ENCODE peak calls at places on chromosome 13, in four cellular contexts. One of them, this sample, is unnamed.

GRCh38 chr13:30681489-30682242 is 53.7 kb upstream of the ALOX5AP start:
- DNase-seq in anterior cingulate cortex: no peak
- DNase-seq in stimulated activated CD8-positive, alpha-beta memory T cell treated with anti-CD3 and anti-CD28 coated beads, Interleukin-15, amount 100 ng/mL, for 24 hours: no peak
- DNase-seq in KBM-7: no peak
- DNase-seq in this sample: no peak

GRCh38 chr13:95641961-95642621 is 2.4 kb downstream of the DZIP1 start:
- DNase-seq in stimulated activated CD8-positive, alpha-beta memory T cell treated with anti-CD3 and anti-CD28 coated beads, Interleukin-15, amount 100 ng/mL, for 24 hours: no peak
- DNase-seq in anterior cingulate cortex: no peak
- DNase-seq in KBM-7: no peak
- DNase-seq in this sample: peak; percentile 23

GRCh38 chr13:100734194-100734720 is 59.7 kb upstream of the TMTC4 start:
- DNase-seq in anterior cingulate cortex: no peak
- DNase-seq in stimulated activated CD8-positive, alpha-beta memory T cell treated with anti-CD3 and anti-CD28 coated beads, Interleukin-15, amount 100 ng/mL, for 24 hours: no peak
- DNase-seq in KBM-7: no peak
- DNase-seq in this sample: no peak

GRCh38 chr13:31807090-31807541 is 67.8 kb downstream of the RXFP2 start:
- DNase-seq in KBM-7: peak; percentile 26
- DNase-seq in anterior cingulate cortex: no peak
- DNase-seq in stimulated activated CD8-positive, alpha-beta memory T cell treated with anti-CD3 and anti-CD28 coated beads, Interleukin-15, amount 100 ng/mL, for 24 hours: no peak
- DNase-seq in this sample: no peak

GRCh38 chr13:85298387-85298924 is 500.8 kb downstream of the SLITRK6 start:
- DNase-seq in anterior cingulate cortex: no peak
- DNase-seq in KBM-7: no peak
- DNase-seq in stimulated activated CD8-positive, alpha-beta memory T cell treated with anti-CD3 and anti-CD28 coated beads, Interleukin-15, amount 100 ng/mL, for 24 hours: no peak
- DNase-seq in this sample: no peak

GRCh38 chr13:28401303-28402056 is 93.4 kb downstream of the FLT1 start:
- DNase-seq in anterior cingulate cortex: no peak
- DNase-seq in stimulated activated CD8-positive, alpha-beta memory T cell treated with anti-CD3 and anti-CD28 coated beads, Interleukin-15, amount 100 ng/mL, for 24 hours: no peak
- DNase-seq in KBM-7: peak; percentile 5
- DNase-seq in this sample: no peak

GRCh38 chr13:31355001-31355400 is 155.2 kb downstream of the B3GLCT start:
- DNase-seq in stimulated activated CD8-positive, alpha-beta memory T cell treated with anti-CD3 and anti-CD28 coated beads, Interleukin-15, amount 100 ng/mL, for 24 hours: no peak
- DNase-seq in anterior cingulate cortex: no peak
- DNase-seq in KBM-7: no peak
- DNase-seq in this sample: no peak

GRCh38 chr13:73284475-73284874 is 225.7 kb downstream of the KLF5 start:
- DNase-seq in anterior cingulate cortex: no peak
- DNase-seq in stimulated activated CD8-positive, alpha-beta memory T cell treated with anti-CD3 and anti-CD28 coated beads, Interleukin-15, amount 100 ng/mL, for 24 hours: no peak
- DNase-seq in KBM-7: no peak
- DNase-seq in this sample: no peak

GRCh38 chr13:114275309-114275708 is 6.1 kb upstream of the UPF3A start:
- DNase-seq in KBM-7: peak; percentile 37
- DNase-seq in stimulated activated CD8-positive, alpha-beta memory T cell treated with anti-CD3 and anti-CD28 coated beads, Interleukin-15, amount 100 ng/mL, for 24 hours: no peak
- DNase-seq in anterior cingulate cortex: no peak
- DNase-seq in this sample: no peak

GRCh38 chr13:35926859-35927530 is 204.2 kb downstream of the DCLK1 start:
- DNase-seq in KBM-7: no peak
- DNase-seq in anterior cingulate cortex: no peak
- DNase-seq in stimulated activated CD8-positive, alpha-beta memory T cell treated with anti-CD3 and anti-CD28 coated beads, Interleukin-15, amount 100 ng/mL, for 24 hours: no peak
- DNase-seq in this sample: no peak

GRCh38 chr13:52353116-52353718 is 52.8 kb downstream of the THSD1 start:
- DNase-seq in stimulated activated CD8-positive, alpha-beta memory T cell treated with anti-CD3 and anti-CD28 coated beads, Interleukin-15, amount 100 ng/mL, for 24 hours: no peak
- DNase-seq in anterior cingulate cortex: no peak
- DNase-seq in KBM-7: no peak
- DNase-seq in this sample: no peak

GRCh38 chr13:63614874-63615612 is 2199.4 kb upstream of the PCDH20 start:
- DNase-seq in anterior cingulate cortex: no peak
- DNase-seq in KBM-7: no peak
- DNase-seq in stimulated activated CD8-positive, alpha-beta memory T cell treated with anti-CD3 and anti-CD28 coated beads, Interleukin-15, amount 100 ng/mL, for 24 hours: no peak
- DNase-seq in this sample: no peak

GRCh38 chr13:52845334-52845761 is 3.1 kb downstream of the PCDH8 start:
- DNase-seq in KBM-7: no peak
- DNase-seq in anterior cingulate cortex: no peak
- DNase-seq in stimulated activated CD8-positive, alpha-beta memory T cell treated with anti-CD3 and anti-CD28 coated beads, Interleukin-15, amount 100 ng/mL, for 24 hours: no peak
- DNase-seq in this sample: no peak

GRCh38 chr13:34416833-34417425 is 525.1 kb upstream of the NBEA start:
- DNase-seq in anterior cingulate cortex: no peak
- DNase-seq in KBM-7: no peak
- DNase-seq in stimulated activated CD8-positive, alpha-beta memory T cell treated with anti-CD3 and anti-CD28 coated beads, Interleukin-15, amount 100 ng/mL, for 24 hours: no peak
- DNase-seq in this sample: peak; percentile 42

GRCh38 chr13:30486230-30487074 is 20.7 kb upstream of the HMGB1 start:
- DNase-seq in anterior cingulate cortex: no peak
- DNase-seq in stimulated activated CD8-positive, alpha-beta memory T cell treated with anti-CD3 and anti-CD28 coated beads, Interleukin-15, amount 100 ng/mL, for 24 hours: no peak
- DNase-seq in KBM-7: no peak
- DNase-seq in this sample: no peak

GRCh38 chr13:30367296-30367695 is 55.0 kb upstream of the UBE2L5 start:
- DNase-seq in anterior cingulate cortex: no peak
- DNase-seq in KBM-7: no peak
- DNase-seq in stimulated activated CD8-positive, alpha-beta memory T cell treated with anti-CD3 and anti-CD28 coated beads, Interleukin-15, amount 100 ng/mL, for 24 hours: no peak
- DNase-seq in this sample: no peak

GRCh38 chr13:108508263-108508662 is 121.1 kb upstream of the MYO16 start:
- DNase-seq in KBM-7: peak; percentile 51
- DNase-seq in anterior cingulate cortex: no peak
- DNase-seq in stimulated activated CD8-positive, alpha-beta memory T cell treated with anti-CD3 and anti-CD28 coated beads, Interleukin-15, amount 100 ng/mL, for 24 hours: no peak
- DNase-seq in this sample: peak; percentile 9

GRCh38 chr13:113588394-113589111 is 4.0 kb downstream of the TFDP1 start:
- DNase-seq in anterior cingulate cortex: no peak
- DNase-seq in KBM-7: no peak
- DNase-seq in stimulated activated CD8-positive, alpha-beta memory T cell treated with anti-CD3 and anti-CD28 coated beads, Interleukin-15, amount 100 ng/mL, for 24 hours: no peak
- DNase-seq in this sample: no peak

GRCh38 chr13:48993150-48993549 is 17.4 kb downstream of the FNDC3A start:
- DNase-seq in anterior cingulate cortex: no peak
- DNase-seq in KBM-7: no peak
- DNase-seq in stimulated activated CD8-positive, alpha-beta memory T cell treated with anti-CD3 and anti-CD28 coated beads, Interleukin-15, amount 100 ng/mL, for 24 hours: no peak
- DNase-seq in this sample: no peak

GRCh38 chr13:44874886-44875630 is 114.2 kb downstream of the NUFIP1 start:
- DNase-seq in anterior cingulate cortex: no peak
- DNase-seq in stimulated activated CD8-positive, alpha-beta memory T cell treated with anti-CD3 and anti-CD28 coated beads, Interleukin-15, amount 100 ng/mL, for 24 hours: no peak
- DNase-seq in KBM-7: no peak
- DNase-seq in this sample: no peak

GRCh38 chr13:39676315-39676876 is 20.9 kb downstream of the COG6 start:
- DNase-seq in anterior cingulate cortex: no peak
- DNase-seq in KBM-7: peak; percentile 33
- DNase-seq in stimulated activated CD8-positive, alpha-beta memory T cell treated with anti-CD3 and anti-CD28 coated beads, Interleukin-15, amount 100 ng/mL, for 24 hours: no peak
- DNase-seq in this sample: peak; percentile 57

GRCh38 chr13:34578917-34579316 is 363.2 kb upstream of the NBEA start:
- DNase-seq in KBM-7: no peak
- DNase-seq in anterior cingulate cortex: no peak
- DNase-seq in stimulated activated CD8-positive, alpha-beta memory T cell treated with anti-CD3 and anti-CD28 coated beads, Interleukin-15, amount 100 ng/mL, for 24 hours: no peak
- DNase-seq in this sample: no peak

GRCh38 chr13:62643799-62644484 is 1228.3 kb upstream of the PCDH20 start:
- DNase-seq in stimulated activated CD8-positive, alpha-beta memory T cell treated with anti-CD3 and anti-CD28 coated beads, Interleukin-15, amount 100 ng/mL, for 24 hours: no peak
- DNase-seq in KBM-7: no peak
- DNase-seq in anterior cingulate cortex: no peak
- DNase-seq in this sample: no peak

GRCh38 chr13:79771493-79771892 is 290.5 kb downstream of the NDFIP2 start:
- DNase-seq in anterior cingulate cortex: no peak
- DNase-seq in stimulated activated CD8-positive, alpha-beta memory T cell treated with anti-CD3 and anti-CD28 coated beads, Interleukin-15, amount 100 ng/mL, for 24 hours: no peak
- DNase-seq in KBM-7: no peak
- DNase-seq in this sample: no peak

GRCh38 chr13:79211377-79211776 is 194.7 kb downstream of the RBM26 start:
- DNase-seq in anterior cingulate cortex: no peak
- DNase-seq in KBM-7: no peak
- DNase-seq in stimulated activated CD8-positive, alpha-beta memory T cell treated with anti-CD3 and anti-CD28 coated beads, Interleukin-15, amount 100 ng/mL, for 24 hours: no peak
- DNase-seq in this sample: no peak

GRCh38 chr13:67152123-67152522 is 78.0 kb downstream of the PCDH9 start:
- DNase-seq in stimulated activated CD8-positive, alpha-beta memory T cell treated with anti-CD3 and anti-CD28 coated beads, Interleukin-15, amount 100 ng/mL, for 24 hours: no peak
- DNase-seq in anterior cingulate cortex: no peak
- DNase-seq in KBM-7: no peak
- DNase-seq in this sample: no peak

GRCh38 chr13:65600702-65601101 is 1629.4 kb downstream of the PCDH9 start:
- DNase-seq in stimulated activated CD8-positive, alpha-beta memory T cell treated with anti-CD3 and anti-CD28 coated beads, Interleukin-15, amount 100 ng/mL, for 24 hours: no peak
- DNase-seq in KBM-7: no peak
- DNase-seq in anterior cingulate cortex: no peak
- DNase-seq in this sample: no peak

GRCh38 chr13:99203601-99204579 is 3.2 kb downstream of the UBAC2 start:
- DNase-seq in KBM-7: no peak
- DNase-seq in stimulated activated CD8-positive, alpha-beta memory T cell treated with anti-CD3 and anti-CD28 coated beads, Interleukin-15, amount 100 ng/mL, for 24 hours: no peak
- DNase-seq in anterior cingulate cortex: no peak
- DNase-seq in this sample: no peak

GRCh38 chr13:94169783-94170513 is 309.5 kb downstream of the DCT start:
- DNase-seq in anterior cingulate cortex: peak; percentile 19
- DNase-seq in KBM-7: no peak
- DNase-seq in stimulated activated CD8-positive, alpha-beta memory T cell treated with anti-CD3 and anti-CD28 coated beads, Interleukin-15, amount 100 ng/mL, for 24 hours: no peak
- DNase-seq in this sample: peak; percentile 68

GRCh38 chr13:110454956-110455355 is 106.6 kb downstream of the RAB20 start:
- DNase-seq in KBM-7: no peak
- DNase-seq in anterior cingulate cortex: no peak
- DNase-seq in stimulated activated CD8-positive, alpha-beta memory T cell treated with anti-CD3 and anti-CD28 coated beads, Interleukin-15, amount 100 ng/mL, for 24 hours: no peak
- DNase-seq in this sample: no peak

GRCh38 chr13:98313938-98314292 is 136.8 kb upstream of the RNF113B start:
- DNase-seq in stimulated activated CD8-positive, alpha-beta memory T cell treated with anti-CD3 and anti-CD28 coated beads, Interleukin-15, amount 100 ng/mL, for 24 hours: no peak
- DNase-seq in KBM-7: no peak
- DNase-seq in anterior cingulate cortex: no peak
- DNase-seq in this sample: no peak

GRCh38 chr13:21657538-21657937 is 13.3 kb upstream of the FGF9 start:
- DNase-seq in anterior cingulate cortex: no peak
- DNase-seq in KBM-7: no peak
- DNase-seq in stimulated activated CD8-positive, alpha-beta memory T cell treated with anti-CD3 and anti-CD28 coated beads, Interleukin-15, amount 100 ng/mL, for 24 hours: no peak
- DNase-seq in this sample: no peak

GRCh38 chr13:57627663-57628062 is 3.9 kb upstream of the PCDH17 start:
- DNase-seq in anterior cingulate cortex: no peak
- DNase-seq in stimulated activated CD8-positive, alpha-beta memory T cell treated with anti-CD3 and anti-CD28 coated beads, Interleukin-15, amount 100 ng/mL, for 24 hours: no peak
- DNase-seq in KBM-7: peak; percentile 44
- DNase-seq in this sample: peak; percentile 54

GRCh38 chr13:49238621-49239020 is 9.1 kb upstream of the CDADC1 start:
- DNase-seq in KBM-7: no peak
- DNase-seq in stimulated activated CD8-positive, alpha-beta memory T cell treated with anti-CD3 and anti-CD28 coated beads, Interleukin-15, amount 100 ng/mL, for 24 hours: no peak
- DNase-seq in anterior cingulate cortex: no peak
- DNase-seq in this sample: no peak

GRCh38 chr13:67036694-67037093 is 193.4 kb downstream of the PCDH9 start:
- DNase-seq in KBM-7: no peak
- DNase-seq in anterior cingulate cortex: no peak
- DNase-seq in stimulated activated CD8-positive, alpha-beta memory T cell treated with anti-CD3 and anti-CD28 coated beads, Interleukin-15, amount 100 ng/mL, for 24 hours: no peak
- DNase-seq in this sample: no peak

GRCh38 chr13:75153834-75154233 is 328.1 kb downstream of the TBC1D4 start:
- DNase-seq in stimulated activated CD8-positive, alpha-beta memory T cell treated with anti-CD3 and anti-CD28 coated beads, Interleukin-15, amount 100 ng/mL, for 24 hours: no peak
- DNase-seq in anterior cingulate cortex: no peak
- DNase-seq in KBM-7: no peak
- DNase-seq in this sample: no peak

GRCh38 chr13:94632227-94632980 is 30.7 kb downstream of the GPR180 start:
- DNase-seq in KBM-7: no peak
- DNase-seq in anterior cingulate cortex: no peak
- DNase-seq in stimulated activated CD8-positive, alpha-beta memory T cell treated with anti-CD3 and anti-CD28 coated beads, Interleukin-15, amount 100 ng/mL, for 24 hours: no peak
- DNase-seq in this sample: no peak

This sample was measured in Ammon's horn.